ENCODE peak calls at places on chromosomes 5 and 9, in nine cellular contexts. T is stomach, Z is uterus, G is lower lobe of right lung, D is ascending aorta, I is A549, X is heart right ventricle, W is endodermal cell, Y is cardiac muscle cell. S is an unnamed sample.

GRCh38 chr9:80775515-80775914 is 913.8 kb downstream of the TLE1 start:
- DNase-seq in T (no peak), Z (no peak), G (no peak), D (no peak), I (no peak), X (no peak), W (no peak), Y (no peak), S (no peak)

GRCh38 chr5:10615693-10616092 is 51.8 kb downstream of the ANKRD33B start:
- DNase-seq in T (no peak), Z (no peak), G (no peak), D (no peak), I (no peak), X (no peak), W (no peak), Y (no peak), S (no peak)

GRCh38 chr9:118230319-118230718 is 526.1 kb downstream of the TLR4 start:
- DNase-seq in T (no peak), Z (no peak), G (no peak), D (no peak), I (no peak), X (no peak), W (no peak), Y (no peak), S (no peak)

GRCh38 chr5:15995206-15996052 is 184.2 kb downstream of the MARCHF11 start:
- DNase-seq in T (no peak), Z (no peak), G (no peak), D (no peak), I (no peak), X (no peak), W (peak; percentile 52), Y (peak; percentile 64), S (no peak)

GRCh38 chr9:119963258-119963797 is 594.1 kb upstream of the BRINP1 start:
- DNase-seq in T (no peak), Z (no peak), G (peak; percentile 48), D (no peak), I (peak; percentile 37), X (no peak), W (peak; percentile 91), Y (peak; percentile 86), S (peak; percentile 27)

GRCh38 chr5:10288600-10289213 is 19.0 kb downstream of the CMBL start:
- DNase-seq in T (peak; percentile 96), Z (no peak), G (peak; percentile 87), D (no peak), I (no peak), X (peak; percentile 78), W (no peak), Y (no peak), S (peak; percentile 96)

GRCh38 chr5:163838738-163839137 is 333.3 kb downstream of the MAT2B start:
- DNase-seq in T (no peak), Z (no peak), G (no peak), D (no peak), I (no peak), X (no peak), W (no peak), Y (no peak), S (no peak)

GRCh38 chr5:76788362-76788761 is 30.5 kb upstream of the F2RL1 start:
- DNase-seq in T (peak; percentile 58), Z (no peak), G (no peak), D (no peak), I (no peak), X (no peak), W (no peak), Y (no peak), S (peak; percentile 34)

GRCh38 chr9:6197330-6197729 is 18.3 kb upstream of the IL33 start:
- DNase-seq in T (no peak), Z (peak; percentile 15), G (no peak), D (no peak), I (no peak), X (no peak), W (peak; percentile 55), Y (peak; percentile 68), S (peak; percentile 54)

GRCh38 chr9:13790055-13790454 is 510.6 kb upstream of the MPDZ start:
- DNase-seq in T (no peak), Z (no peak), G (no peak), D (no peak), I (no peak), X (no peak), W (no peak), Y (no peak), S (no peak)

GRCh38 chr5:127076730-127077129 is 3.4 kb upstream of the C5orf63 start:
- DNase-seq in T (no peak), Z (no peak), G (no peak), D (no peak), I (no peak), X (no peak), W (no peak), Y (peak; percentile 33), S (no peak)

GRCh38 chr9:114121445-114122151 is 22.5 kb upstream of the KIF12 start:
- DNase-seq in T (no peak), Z (no peak), G (no peak), D (no peak), I (no peak), X (no peak), W (peak; percentile 25), Y (no peak), S (no peak)

GRCh38 chr9:82410891-82411290 is 422.3 kb downstream of the SPATA31D1 start:
- DNase-seq in T (no peak), Z (no peak), G (no peak), D (no peak), I (no peak), X (no peak), W (no peak), Y (no peak), S (no peak)

GRCh38 chr5:157387683-157388093 is 72.3 kb upstream of the NIPAL4 start:
- DNase-seq in T (no peak), Z (peak; percentile 59), G (no peak), D (peak; percentile 24), I (peak; percentile 40), X (no peak), W (no peak), Y (peak; percentile 89), S (no peak)

GRCh38 chr5:36881807-36882206 is 5.2 kb downstream of the NIPBL start:
- DNase-seq in T (no peak), Z (no peak), G (no peak), D (no peak), I (no peak), X (no peak), W (no peak), Y (no peak), S (no peak)

GRCh38 chr9:121736147-121736721 is 84.8 kb downstream of the DAB2IP start:
- DNase-seq in T (peak; percentile 82), Z (peak; percentile 89), G (peak; percentile 88), D (no peak), I (peak; percentile 36), X (peak; percentile 85), W (peak; percentile 91), Y (peak; percentile 62), S (peak; percentile 73)

DNA sequence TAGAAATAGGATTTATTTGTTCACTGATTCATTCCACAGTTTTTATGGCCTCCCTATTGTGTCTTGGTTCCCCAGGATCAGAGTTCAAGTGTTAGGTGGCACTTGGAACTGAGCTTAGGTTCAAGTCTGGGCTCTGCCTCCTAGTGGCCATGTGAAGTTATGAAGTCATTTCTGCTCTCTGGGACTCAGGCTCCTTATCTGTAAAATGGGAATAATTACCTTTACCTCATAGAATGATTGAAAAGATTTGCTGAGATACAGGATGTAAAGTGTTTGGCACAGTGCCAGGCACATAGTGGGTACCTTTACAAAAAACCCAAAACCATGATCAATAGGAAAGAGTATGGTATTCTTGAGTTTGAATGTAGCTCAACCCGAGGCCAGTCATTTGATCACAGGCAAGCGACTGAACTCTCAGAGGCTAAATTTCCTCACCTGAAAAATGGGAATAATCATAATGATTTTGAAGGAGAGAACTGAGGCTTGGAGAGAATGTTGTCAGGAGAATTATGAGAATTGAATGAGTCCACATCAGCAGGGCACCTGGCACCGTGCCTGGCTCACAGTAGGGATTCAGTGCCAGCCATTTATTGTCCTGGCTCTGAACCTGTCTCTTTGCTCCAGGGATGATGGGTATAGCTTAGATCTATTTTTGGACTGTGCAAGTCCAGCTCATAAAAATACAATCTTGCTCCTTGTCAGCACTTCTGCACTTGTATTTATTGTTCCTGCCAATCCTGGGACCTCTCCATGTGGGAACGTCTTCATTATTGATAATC is 10.7 kb downstream of the NSG2 start:
- DNase-seq in T (no peak), Z (no peak), G (no peak), D (no peak), I (no peak), X (peak; percentile 40), W (no peak), Y (no peak), S (no peak)
- TF ChIP-seq CTCF in T (no peak), Z (no peak), G (no peak), D (no peak), I (no peak), X (no peak), W (peak; percentile 55), Y (no peak), S (no peak)

DNA sequence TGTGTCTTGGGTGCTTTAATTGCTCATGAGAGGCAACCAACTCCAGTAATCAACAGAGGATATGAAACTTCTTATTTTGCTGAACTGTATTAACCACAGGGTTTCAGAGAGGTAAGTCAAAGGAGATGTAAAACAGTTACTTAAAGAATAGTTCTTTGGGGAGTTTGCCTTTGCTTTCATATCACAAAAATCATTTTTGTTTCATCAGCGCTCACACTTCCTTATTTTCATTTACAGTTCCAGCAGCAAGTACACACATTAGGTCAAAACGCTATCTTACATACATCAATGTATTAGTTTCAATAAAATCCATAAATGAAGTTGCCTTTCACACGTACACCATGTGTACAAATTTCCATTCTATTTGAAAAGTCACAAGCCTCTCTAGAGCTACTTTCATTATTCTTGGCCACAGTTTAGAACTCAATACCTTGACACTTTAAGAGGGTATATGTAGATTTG is 50.1 kb downstream of the ST8SIA4 start:
- DNase-seq in T (no peak), Z (no peak), G (no peak), D (no peak), I (no peak), X (no peak), W (no peak), Y (no peak), S (no peak)
- H3K4me1 ChIP-seq in T (no peaks in the 10 kb centered on the region), Z (no peaks in the 10 kb centered on the region), G (peaks cover 13% of the 10 kb centered on the region), D (no peaks in the 10 kb centered on the region), I (no peaks in the 10 kb centered on the region), X (peaks cover 35% of the 10 kb centered on the region), W (no peaks in the 10 kb centered on the region), Y (no peaks in the 10 kb centered on the region), S (no peaks in the 10 kb centered on the region)

DNA sequence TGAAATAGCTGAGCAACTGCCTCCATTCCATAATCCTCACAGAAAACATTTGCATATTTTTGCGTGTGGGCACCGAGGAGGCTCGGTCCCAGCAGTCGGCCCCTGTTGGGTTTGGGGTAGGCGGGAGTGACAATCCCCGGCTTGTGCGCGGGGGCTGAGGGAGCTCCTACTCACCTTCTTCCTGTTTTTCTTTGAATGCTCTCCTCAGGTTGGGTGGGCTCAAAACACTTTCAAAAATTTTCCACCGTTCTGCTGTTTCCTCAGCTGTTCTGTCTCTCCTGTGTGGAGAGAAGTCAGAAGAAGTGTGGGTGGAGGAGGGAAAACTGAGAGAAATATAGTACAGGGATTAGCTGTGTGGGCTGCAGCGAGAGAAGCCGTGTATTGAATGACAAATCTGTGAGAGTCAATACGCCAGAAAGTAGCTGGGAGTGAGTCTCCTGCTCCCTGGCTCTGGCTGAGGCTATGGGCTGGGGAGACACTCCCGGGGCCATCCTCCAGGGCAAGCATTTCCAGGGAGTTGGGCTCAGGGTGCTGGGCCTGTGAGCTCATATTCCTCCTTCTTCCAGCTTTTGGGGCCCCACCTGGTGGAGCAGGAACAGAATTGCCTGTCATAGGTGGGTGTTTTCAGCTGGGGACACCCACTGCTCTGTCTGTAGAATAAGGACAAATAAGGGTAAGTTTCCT is 84.7 kb downstream of the CMYA5 start:
- DNase-seq in T (no peak), Z (peak; percentile 25), G (no peak), D (no peak), I (peak; percentile 15), X (no peak), W (peak; percentile 95), Y (peak; percentile 38), S (no peak)
- TF ChIP-seq CTCF in T (no peak), Z (no peak), G (no peak), D (no peak), I (peak; percentile 18), X (peak; percentile 32), W (peak; percentile 84), Y (peak; percentile 33), S (no peak)

GRCh38 chr5:133697536-133698258 is 85.4 kb upstream of the FSTL4 start:
- DNase-seq in T (peak; percentile 14), Z (no peak), G (no peak), D (no peak), I (no peak), X (no peak), W (peak; percentile 18), Y (no peak), S (no peak)
- H3K4me1 ChIP-seq in T (no peaks in the 10 kb centered on the region), Z (no peaks in the 10 kb centered on the region), G (no peaks in the 10 kb centered on the region), D (no peaks in the 10 kb centered on the region), I (peaks cover under 1% of the 10 kb centered on the region), X (no peaks in the 10 kb centered on the region), W (no peaks in the 10 kb centered on the region), Y (no peaks in the 10 kb centered on the region), S (no peaks in the 10 kb centered on the region)

S was measured in body of pancreas.